ENCODE peak calls at places on chromosomes 1 and 21, in five cellular contexts. O is upper lobe of left lung, Z is endothelial cell of umbilical vein, J is transverse colon, I is HCT116. T is an unnamed sample.
A peak's percentile ranks its signal among the peaks of the same experiment; 100 is the strongest.

GRCh38 chr1:223363856-223364684 is at the start of gene SUSD4:
- DNase-seq in Z (no peak), J (peak; percentile 38), I (no peak), O (peak; percentile 75), T (no peak)

GRCh38 chr1:9920606-9921005 is 10.5 kb upstream of the CTNNBIP1 start:
- DNase-seq in O (no peak), I (no peak), Z (no peak), J (no peak), T (no peak)

GRCh38 chr1:197572169-197572568 is 203.1 kb downstream of the DENND1B start:
- DNase-seq in Z (no peak), I (no peak), J (no peak), O (no peak), T (no peak)

GRCh38 chr1:42282867-42283583 is 52.0 kb downstream of the FOXJ3 start:
- DNase-seq in I (no peak), J (no peak), Z (peak; percentile 45), O (no peak), T (no peak)

GRCh38 chr1:18676431-18676830 is 45.8 kb downstream of the PAX7 start:
- DNase-seq in J (no peak), Z (no peak), I (no peak), O (no peak), T (no peak)

GRCh38 chr1:53687886-53688285 is 51.1 kb downstream of the GLIS1 start:
- DNase-seq in J (no peak), I (no peak), Z (no peak), O (no peak), T (no peak)

GRCh38 chr1:21639594-21640041 is 29.5 kb downstream of the RAP1GAP start:
- DNase-seq in I (no peak), O (no peak), J (no peak), Z (no peak), T (no peak)

GRCh38 chr1:158180741-158181576 is at the start of gene CD1D:
- DNase-seq in Z (no peak), I (no peak), J (peak; percentile 38), O (peak; percentile 54), T (no peak)

GRCh38 chr1:10606070-10606469 is 131.3 kb downstream of the PEX14 start:
- DNase-seq in Z (no peak), J (no peak), O (no peak), I (no peak), T (no peak)

GRCh38 chr1:47547753-47548152 is 109.9 kb downstream of the FOXD2 start:
- DNase-seq in I (no peak), Z (no peak), J (no peak), O (no peak), T (no peak)

GRCh38 chr1:208258277-208258676 is 14.1 kb upstream of the PLXNA2 start:
- DNase-seq in Z (no peak), I (no peak), O (no peak), J (no peak), T (no peak)

GRCh38 chr1:42328047-42328625 is 6.9 kb downstream of the FOXJ3 start:
- DNase-seq in J (no peak), I (no peak), Z (no peak), O (no peak), T (no peak)

GRCh38 chr1:89550995-89551394 is 26.4 kb downstream of the LRRC8B start:
- DNase-seq in O (no peak), I (no peak), J (no peak), Z (no peak), T (no peak)

GRCh38 chr21:43884012-43884860 is 19.2 kb downstream of the AGPAT3 start:
- DNase-seq in I (peak; percentile 83), O (peak; percentile 57), J (peak; percentile 83), Z (peak; percentile 41), T (peak; percentile 50)

GRCh38 chr1:150893336-150893913 is 6.5 kb downstream of the CTXND2 start:
- DNase-seq in O (no peak), J (no peak), I (no peak), Z (no peak), T (no peak)

GRCh38 chr21:34640858-34641257 is 25.9 kb upstream of the RCAN1 start:
- DNase-seq in O (no peak), Z (peak; percentile 36), I (no peak), J (no peak), T (no peak)

GRCh38 chr1:180542530-180543171 is 16.1 kb upstream of the OVAAL start:
- DNase-seq in Z (no peak), O (no peak), I (no peak), J (no peak), T (no peak)

GRCh38 chr1:76170114-76170513 is 95.6 kb downstream of the ST6GALNAC3 start:
- DNase-seq in Z (no peak), J (no peak), O (no peak), I (no peak), T (no peak)

GRCh38 chr1:186643600-186643999 is 36.6 kb downstream of the PTGS2 start:
- DNase-seq in O (no peak), J (no peak), I (no peak), Z (no peak), T (no peak)

GRCh38 chr1:183911285-183911684 is 106.4 kb downstream of the RGL1 start:
- DNase-seq in I (no peak), J (peak; percentile 54), O (no peak), Z (no peak), T (no peak)

GRCh38 chr1:184950209-184950608 is 24.1 kb downstream of the NIBAN1 start:
- DNase-seq in Z (no peak), I (no peak), O (no peak), J (no peak), T (no peak)

GRCh38 chr21:18451679-18452078 is 48.1 kb upstream of the TMPRSS15 start:
- DNase-seq in Z (no peak), O (no peak), J (no peak), I (no peak), T (no peak)

GRCh38 chr1:116401646-116402176 is 28.7 kb downstream of the ATP1A1 start:
- DNase-seq in I (no peak), J (no peak), O (no peak), Z (no peak), T (no peak)

GRCh38 chr1:172686143-172686542 is 27.2 kb downstream of the FASLG start:
- DNase-seq in J (no peak), I (no peak), Z (no peak), O (no peak), T (no peak)

GRCh38 chr1:172680244-172680643 is 21.3 kb downstream of the FASLG start:
- DNase-seq in Z (no peak), J (no peak), O (no peak), I (no peak), T (no peak)

GRCh38 chr1:172682812-172683211 is 23.9 kb downstream of the FASLG start:
- DNase-seq in O (no peak), J (no peak), Z (no peak), I (no peak), T (no peak)

GRCh38 chr1:172678990-172679772 is 20.3 kb downstream of the FASLG start:
- DNase-seq in J (peak; percentile 33), Z (no peak), O (no peak), I (no peak), T (no peak)

DNA sequence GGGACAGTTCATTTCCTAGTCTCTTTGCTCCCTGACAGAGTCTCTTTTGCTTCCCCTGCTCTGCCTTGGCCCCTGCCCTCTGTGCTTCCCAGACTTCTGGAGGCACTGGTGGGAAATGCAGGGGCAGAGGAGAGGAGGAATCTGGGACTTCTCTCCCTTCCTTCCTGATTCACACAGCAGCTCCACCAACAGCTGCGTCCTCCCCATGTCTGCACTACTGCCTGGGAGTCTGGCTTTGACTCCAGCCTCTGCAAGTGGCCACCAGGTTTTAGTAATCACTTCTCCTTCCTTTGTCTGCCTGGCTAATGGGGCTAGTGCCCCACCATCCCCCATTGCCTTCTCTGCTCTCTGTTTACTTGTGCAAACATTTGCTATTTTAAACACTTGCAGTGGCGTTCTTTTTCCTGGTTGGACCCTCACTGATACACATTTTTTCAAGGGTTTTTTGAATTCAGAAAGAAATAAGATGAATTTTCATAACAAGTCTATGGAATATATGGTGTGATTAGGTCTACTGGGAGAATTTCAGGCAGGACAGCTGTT is 21.9 kb downstream of the FASLG start:
- DNase-seq in J (no peak), I (no peak), O (no peak), Z (peak; percentile 11), T (no peak)
- TF ChIP-seq POLR2AphosphoS5 in J (no peak), I (no peak), O (no peak), Z (no peak), T (no peak)

DNA sequence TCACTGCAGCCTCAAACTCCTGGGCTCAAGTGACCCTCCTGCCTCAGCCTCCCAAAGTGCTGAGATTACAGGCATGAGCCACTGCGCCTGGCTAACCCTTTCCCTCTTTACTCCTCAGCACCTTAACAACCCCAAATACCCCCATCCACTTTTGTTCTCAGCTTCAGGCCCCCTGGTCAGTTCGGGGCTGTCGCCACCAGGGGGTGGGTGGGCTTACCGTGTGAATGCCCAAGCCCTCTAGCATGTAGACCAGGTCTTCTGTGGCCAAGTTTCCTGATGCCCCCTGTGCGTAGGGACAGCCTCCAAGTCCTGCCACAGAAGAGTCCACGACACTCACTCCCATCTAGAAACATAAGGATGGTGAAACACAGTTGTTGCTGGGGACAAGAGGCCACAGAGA is 3.6 kb upstream of the GALE start:
- DNase-seq in J (no peak), Z (no peak), I (no peak), O (no peak), T (no peak)
- TF ChIP-seq CTCF in J (no peak), Z (no peak), I (peak; percentile 27), O (no peak), T (no peak)

GRCh38 chr1:161749509-161750407 is at the start of gene DUSP12:
- DNase-seq in I (peak; percentile 90), O (peak; percentile 95), J (peak; percentile 93), Z (peak; percentile 96), T (peak; percentile 85)
- TF ChIP-seq POLR2A in I (peak; percentile 80), O (no peak), J (peak; percentile 53), Z (peak; percentile 92), T (no peak)

GRCh38 chr1:241557551-241558193 is 25.5 kb downstream of the KMO start:
- DNase-seq in O (no peak), J (no peak), I (no peak), Z (no peak), T (no peak)
- TF ChIP-seq POLR2AphosphoS5 in O (no peak), J (no peak), I (no peak), Z (no peak), T (no peak)

DNA sequence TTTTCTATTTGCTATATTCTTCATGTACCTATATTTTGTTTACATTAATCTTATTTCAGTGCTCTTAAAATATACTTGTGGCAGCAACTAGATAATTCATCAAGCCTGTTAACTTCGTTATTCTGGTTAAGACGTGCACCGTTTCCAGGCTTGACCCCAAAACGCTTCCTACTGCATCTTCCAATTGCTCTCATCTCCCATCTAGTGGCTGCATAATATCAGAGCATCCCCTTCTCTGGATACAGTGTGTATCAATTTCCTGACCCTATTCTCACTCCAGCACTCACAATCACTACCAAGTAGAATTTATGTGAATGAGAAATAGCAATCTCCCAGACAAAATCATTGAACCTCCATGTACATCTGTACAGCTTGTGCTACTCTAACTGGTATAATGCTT is 1280.3 kb upstream of the B3GALT2 start:
- DNase-seq in J (no peak), O (no peak), I (no peak), Z (no peak), T (no peak)
- TF ChIP-seq CTCF in J (no peak), O (no peak), I (peak; percentile 22), Z (no peak), T (no peak)